ENCODE peak calls at places on chromosomes 5 and 9, in five cellular contexts. K, B, L, H and U are unnamed samples.
A peak's percentile ranks its signal among the peaks of the same experiment; 100 is the strongest.

GRCh38 chr5:107951322-107951721 is 280.6 kb upstream of the EFNA5 start:
- DNase-seq in K (no peak), B (no peak), L (no peak), H (no peak), U (no peak)

GRCh38 chr5:151880304-151880703 is 44.3 kb downstream of the GLRA1 start:
- DNase-seq in K (no peak), B (no peak), L (peak; percentile 74), H (no peak), U (no peak)

GRCh38 chr9:128899566-128900322 is 17.8 kb downstream of the LRRC8A start:
- DNase-seq in K (no peak), B (peak; percentile 57), L (no peak), H (no peak), U (no peak)

GRCh38 chr9:22214021-22214420 is 204.9 kb upstream of the CDKN2B start:
- DNase-seq in K (no peak), B (no peak), L (no peak), H (no peak), U (no peak)

GRCh38 chr5:112929336-112930081 is 7.5 kb upstream of the REEP5 start:
- DNase-seq in K (no peak), B (no peak), L (no peak), H (no peak), U (no peak)

GRCh38 chr5:51983161-51983560 is 599.9 kb downstream of the ISL1 start:
- DNase-seq in K (no peak), B (no peak), L (no peak), H (no peak), U (no peak)

GRCh38 chr9:132806723-132807421 is 71.2 kb downstream of the AK8 start:
- DNase-seq in K (peak; percentile 41), B (no peak), L (no peak), H (peak; percentile 92), U (no peak)

GRCh38 chr5:175609504-175609903 is 48.4 kb upstream of the HRH2 start:
- DNase-seq in K (no peak), B (no peak), L (no peak), H (no peak), U (no peak)

GRCh38 chr9:89442981-89443817 is 54.7 kb downstream of the SEMA4D start:
- DNase-seq in K (no peak), B (no peak), L (no peak), H (no peak), U (no peak)

GRCh38 chr9:134670042-134670525 is 28.5 kb downstream of the COL5A1 start:
- DNase-seq in K (no peak), B (peak; percentile 39), L (no peak), H (no peak), U (no peak)

GRCh38 chr5:95850391-95850894 is 27.9 kb upstream of the GLRX start:
- DNase-seq in K (peak; percentile 72), B (no peak), L (no peak), H (no peak), U (no peak)

GRCh38 chr9:129343697-129344375 is 165.8 kb upstream of the IER5L start:
- DNase-seq in K (peak; percentile 87), B (no peak), L (no peak), H (no peak), U (no peak)

GRCh38 chr5:16574789-16575785 is 41.7 kb downstream of the RETREG1 start:
- DNase-seq in K (peak; percentile 59), B (peak; percentile 89), L (peak; percentile 48), H (peak; percentile 49), U (no peak)

GRCh38 chr9:470041-470781 is 255.5 kb downstream of the DOCK8 start:
- DNase-seq in K (peak; percentile 92), B (peak; percentile 86), L (peak; percentile 81), H (peak; percentile 96), U (peak; percentile 90)

GRCh38 chr5:16508730-16509531 is 43.3 kb upstream of the ZNF622 start:
- DNase-seq in K (peak; percentile 54), B (peak; percentile 75), L (peak; percentile 74), H (peak; percentile 62), U (peak; percentile 17)

GRCh38 chr5:17185776-17186175 is 31.7 kb upstream of the BASP1 start:
- DNase-seq in K (no peak), B (peak; percentile 74), L (no peak), H (no peak), U (peak; percentile 76)

GRCh38 chr5:59264641-59265245 is 628.8 kb downstream of the PDE4D start:
- DNase-seq in K (no peak), B (no peak), L (no peak), H (peak; percentile 43), U (no peak)

GRCh38 chr5:26278078-26278477 is 760.3 kb downstream of the CDH9 start:
- DNase-seq in K (no peak), B (no peak), L (no peak), H (no peak), U (no peak)

GRCh38 chr5:43312699-43313034 is 545 bp downstream of the HMGCS1 start:
- DNase-seq in K (no peak), B (no peak), L (no peak), H (no peak), U (no peak)

GRCh38 chr5:1380011-1380817 is 35.3 kb upstream of the CLPTM1L start:
- DNase-seq in K (peak; percentile 60), B (no peak), L (no peak), H (peak; percentile 84), U (no peak)

GRCh38 chr9:9904021-9904420 is 708.8 kb downstream of the PTPRD start:
- DNase-seq in K (no peak), B (no peak), L (no peak), H (no peak), U (no peak)

GRCh38 chr5:96297867-96298266 is 135.2 kb downstream of the PCSK1 start:
- DNase-seq in K (no peak), B (peak; percentile 74), L (no peak), H (no peak), U (no peak)

GRCh38 chr5:36728697-36729543 is 122.5 kb downstream of the SLC1A3 start:
- DNase-seq in K (no peak), B (peak; percentile 71), L (peak; percentile 20), H (peak; percentile 86), U (no peak)

GRCh38 chr9:119318371-119318770 is 50.9 kb downstream of the BRINP1 start:
- DNase-seq in K (no peak), B (peak; percentile 61), L (no peak), H (peak; percentile 25), U (no peak)

GRCh38 chr9:105964171-105964570 is 269.8 kb downstream of the TMEM38B start:
- DNase-seq in K (no peak), B (no peak), L (no peak), H (no peak), U (no peak)

GRCh38 chr9:105968811-105969466 is 274.6 kb downstream of the TMEM38B start:
- DNase-seq in K (no peak), B (no peak), L (no peak), H (no peak), U (no peak)

GRCh38 chr9:105963700-105964099 is 269.4 kb downstream of the TMEM38B start:
- DNase-seq in K (no peak), B (no peak), L (no peak), H (no peak), U (no peak)

GRCh38 chr9:105969672-105970071 is 275.3 kb downstream of the TMEM38B start:
- DNase-seq in K (no peak), B (no peak), L (no peak), H (no peak), U (no peak)

DNA sequence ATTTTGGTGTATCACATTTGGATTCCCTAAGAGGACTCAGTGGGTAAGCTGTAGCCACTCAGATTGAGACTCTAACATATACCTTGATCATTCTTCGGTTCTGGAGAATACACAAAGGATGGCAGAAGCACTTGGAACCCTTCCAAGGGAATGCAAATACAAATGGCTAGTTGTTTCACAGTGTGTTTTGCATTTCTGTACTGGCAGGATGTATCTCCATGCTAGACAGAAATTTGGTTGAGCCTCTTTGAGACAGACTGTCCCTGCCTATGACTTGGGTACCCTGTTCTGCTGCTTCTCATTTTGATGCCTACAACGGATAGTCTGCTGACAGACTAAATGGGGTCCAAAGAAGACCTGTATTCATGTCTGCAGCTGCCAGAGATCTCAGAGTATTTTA is 273.5 kb downstream of the TMEM38B start:
- DNase-seq in K (no peak), B (no peak), L (no peak), H (no peak), U (no peak)
- H3K4me3 ChIP-seq in K (no peak overlapping the region), B (no peak overlapping the region), L (no peak overlapping the region), H (no peak overlapping the region), U (no peak overlapping the region)

GRCh38 chr9:137198051-137198747 is 2.3 kb downstream of the TPRN start:
- DNase-seq in K (no peak), B (peak; percentile 30), L (no peak), H (no peak), U (no peak)

GRCh38 chr9:137199411-137200121 is 975 bp downstream of the TPRN start:
- DNase-seq in K (no peak), B (no peak), L (no peak), H (peak; percentile 47), U (no peak)

GRCh38 chr9:137200311-137201204 is at the start of gene TPRN:
- DNase-seq in K (peak; percentile 100), B (peak; percentile 92), L (peak; percentile 100), H (peak; percentile 100), U (peak; percentile 99)

GRCh38 chr9:137201205-137201868 is 796 bp upstream of the TPRN start:
- DNase-seq in K (no peak), B (no peak), L (no peak), H (peak; percentile 31), U (no peak)

DNA sequence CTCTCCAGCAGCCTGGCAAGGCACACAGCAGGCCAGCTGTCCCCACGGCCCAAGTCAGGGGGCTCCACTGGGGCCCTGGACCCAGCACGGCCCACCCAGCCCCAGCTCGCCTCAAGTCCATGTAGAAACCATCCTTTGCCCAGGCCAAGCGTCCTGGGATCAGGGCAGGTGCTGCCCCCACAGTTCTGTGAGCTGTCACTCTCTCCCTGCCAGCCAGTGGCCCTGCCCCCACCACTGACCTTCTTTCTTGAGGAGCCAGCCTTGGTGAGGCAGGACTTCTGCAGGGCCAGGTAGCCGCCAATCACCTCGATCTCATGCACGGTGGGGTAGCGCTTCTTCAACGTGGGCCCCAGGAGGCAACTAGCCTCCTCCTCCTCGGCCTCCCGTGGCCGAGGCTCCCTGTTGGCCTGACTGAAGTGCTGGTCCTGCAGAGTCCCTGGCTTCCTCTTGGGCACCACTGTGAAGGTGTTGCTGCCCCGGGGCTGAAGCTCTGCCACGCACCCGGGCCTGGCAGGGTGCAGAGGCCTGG is 1.7 kb downstream of the TPRN start:
- DNase-seq in K (no peak), B (no peak), L (no peak), H (no peak), U (no peak)
- H3K4me3 ChIP-seq in K (no peak overlapping the region), B (no peak overlapping the region), L (peak overlapping the region; percentile 54), H (peak overlapping the region; percentile 55), U (no peak overlapping the region)

GRCh38 chr9:4740373-4740622 is 704 bp downstream of the AK3 start:
- DNase-seq in K (no peak), B (no peak), L (no peak), H (no peak), U (no peak)

GRCh38 chr9:4740623-4741364 is at the start of gene AK3:
- DNase-seq in K (peak; percentile 92), B (peak; percentile 57), L (peak; percentile 90), H (peak; percentile 93), U (peak; percentile 87)

GRCh38 chr9:4739587-4740372 is 1.2 kb downstream of the AK3 start:
- DNase-seq in K (peak; percentile 70), B (peak; percentile 23), L (no peak), H (peak; percentile 23), U (no peak)

GRCh38 chr9:4741365-4742031 is 496 bp upstream of the AK3 start:
- DNase-seq in K (peak; percentile 75), B (peak; percentile 15), L (peak; percentile 41), H (peak; percentile 66), U (no peak)

GRCh38 chr9:4738866-4739586 is 2.0 kb downstream of the AK3 start:
- DNase-seq in K (no peak), B (no peak), L (no peak), H (no peak), U (no peak)
- H3K4me3 ChIP-seq in K (no peak overlapping the region), B (peak overlapping the region; percentile 71), L (peak overlapping the region; percentile 89), H (peak overlapping the region; percentile 64), U (peak overlapping the region; percentile 75)

GRCh38 chr5:141560725-141561483 is 57.9 kb downstream of the DIAPH1 start:
- DNase-seq in K (peak; percentile 97), B (peak; percentile 96), L (peak; percentile 95), H (peak; percentile 98), U (peak; percentile 89)
- H3K4me3 ChIP-seq in K (no peak overlapping the region), B (no peak overlapping the region), L (peak overlapping the region; percentile 2), H (peak overlapping the region; percentile 12), U (no peak overlapping the region)